ENCODE peak calls at places on chromosomes 11 and 22, in seven cellular contexts. One of them, this sample, is unnamed.

GRCh38 chr11:14529933-14530332 is 9.7 kb upstream of the PSMA1 start:
- DNase-seq in astrocyte of the cerebellum: no peak
- DNase-seq in spleen: no peak
- DNase-seq in stimulated activated CD4-positive, alpha-beta T cell treated with anti-CD3 and anti-CD28 coated beads, Interleukin-2, amount 100 ng/mL, for 24 hours: no peak
- DNase-seq in nephron progenitor cell: no peak
- DNase-seq in HCEC 1CT: no peak
- DNase-seq in activated B cell treated with CpG ODN at 0.5 μM for 24 hours: no peak
- DNase-seq in this sample: no peak

GRCh38 chr11:34281256-34281655 is 76.6 kb downstream of the ABTB2 start:
- DNase-seq in HCEC 1CT: no peak
- DNase-seq in stimulated activated CD4-positive, alpha-beta T cell treated with anti-CD3 and anti-CD28 coated beads, Interleukin-2, amount 100 ng/mL, for 24 hours: no peak
- DNase-seq in activated B cell treated with CpG ODN at 0.5 μM for 24 hours: no peak
- DNase-seq in astrocyte of the cerebellum: no peak
- DNase-seq in nephron progenitor cell: no peak
- DNase-seq in spleen: no peak
- DNase-seq in this sample: no peak

GRCh38 chr22:31829505-31829904 is 75.7 kb downstream of the DEPDC5 start:
- DNase-seq in activated B cell treated with CpG ODN at 0.5 μM for 24 hours: no peak
- DNase-seq in astrocyte of the cerebellum: peak
- DNase-seq in spleen: no peak
- DNase-seq in nephron progenitor cell: no peak
- DNase-seq in HCEC 1CT: peak
- DNase-seq in stimulated activated CD4-positive, alpha-beta T cell treated with anti-CD3 and anti-CD28 coated beads, Interleukin-2, amount 100 ng/mL, for 24 hours: peak
- DNase-seq in this sample: peak

GRCh38 chr11:61947486-61948210 is 2.5 kb upstream of the BEST1 start:
- DNase-seq in astrocyte of the cerebellum: peak
- DNase-seq in stimulated activated CD4-positive, alpha-beta T cell treated with anti-CD3 and anti-CD28 coated beads, Interleukin-2, amount 100 ng/mL, for 24 hours: peak
- DNase-seq in nephron progenitor cell: peak
- DNase-seq in HCEC 1CT: peak
- DNase-seq in spleen: peak
- DNase-seq in activated B cell treated with CpG ODN at 0.5 μM for 24 hours: peak
- DNase-seq in this sample: peak

GRCh38 chr11:118619444-118620205 is 12.2 kb downstream of the PHLDB1 start:
- DNase-seq in nephron progenitor cell: no peak
- DNase-seq in stimulated activated CD4-positive, alpha-beta T cell treated with anti-CD3 and anti-CD28 coated beads, Interleukin-2, amount 100 ng/mL, for 24 hours: no peak
- DNase-seq in activated B cell treated with CpG ODN at 0.5 μM for 24 hours: no peak
- DNase-seq in astrocyte of the cerebellum: peak
- DNase-seq in spleen: peak
- DNase-seq in HCEC 1CT: peak
- DNase-seq in this sample: peak

GRCh38 chr11:98587884-98588283 is 432.9 kb upstream of the CNTN5 start:
- DNase-seq in nephron progenitor cell: no peak
- DNase-seq in HCEC 1CT: no peak
- DNase-seq in stimulated activated CD4-positive, alpha-beta T cell treated with anti-CD3 and anti-CD28 coated beads, Interleukin-2, amount 100 ng/mL, for 24 hours: no peak
- DNase-seq in activated B cell treated with CpG ODN at 0.5 μM for 24 hours: no peak
- DNase-seq in spleen: no peak
- DNase-seq in astrocyte of the cerebellum: no peak
- DNase-seq in this sample: no peak

GRCh38 chr11:11985016-11985715 is 23.3 kb downstream of the DKK3 start:
- DNase-seq in activated B cell treated with CpG ODN at 0.5 μM for 24 hours: no peak
- DNase-seq in HCEC 1CT: peak
- DNase-seq in nephron progenitor cell: no peak
- DNase-seq in stimulated activated CD4-positive, alpha-beta T cell treated with anti-CD3 and anti-CD28 coated beads, Interleukin-2, amount 100 ng/mL, for 24 hours: no peak
- DNase-seq in spleen: no peak
- DNase-seq in astrocyte of the cerebellum: no peak
- DNase-seq in this sample: no peak

GRCh38 chr11:109303342-109303741 is 118.6 kb upstream of the C11orf87 start:
- DNase-seq in HCEC 1CT: no peak
- DNase-seq in spleen: no peak
- DNase-seq in stimulated activated CD4-positive, alpha-beta T cell treated with anti-CD3 and anti-CD28 coated beads, Interleukin-2, amount 100 ng/mL, for 24 hours: no peak
- DNase-seq in nephron progenitor cell: no peak
- DNase-seq in astrocyte of the cerebellum: no peak
- DNase-seq in activated B cell treated with CpG ODN at 0.5 μM for 24 hours: no peak
- DNase-seq in this sample: no peak

GRCh38 chr11:64040684-64041267 is 5.0 kb downstream of the FLRT1 start:
- DNase-seq in astrocyte of the cerebellum: no peak
- DNase-seq in nephron progenitor cell: peak
- DNase-seq in HCEC 1CT: no peak
- DNase-seq in stimulated activated CD4-positive, alpha-beta T cell treated with anti-CD3 and anti-CD28 coated beads, Interleukin-2, amount 100 ng/mL, for 24 hours: no peak
- DNase-seq in spleen: no peak
- DNase-seq in activated B cell treated with CpG ODN at 0.5 μM for 24 hours: no peak
- DNase-seq in this sample: peak

GRCh38 chr22:19109198-19110063 is 12.8 kb downstream of the DGCR2 start:
- DNase-seq in spleen: no peak
- DNase-seq in stimulated activated CD4-positive, alpha-beta T cell treated with anti-CD3 and anti-CD28 coated beads, Interleukin-2, amount 100 ng/mL, for 24 hours: peak
- DNase-seq in activated B cell treated with CpG ODN at 0.5 μM for 24 hours: no peak
- DNase-seq in astrocyte of the cerebellum: no peak
- DNase-seq in nephron progenitor cell: no peak
- DNase-seq in HCEC 1CT: peak
- DNase-seq in this sample: no peak

This sample was measured in retinal pigment epithelial cell.